ENCODE peak calls at places on chromosomes 12 and 14, in nine cellular contexts. S, P, L, H, D, V, Z, T and F are unnamed samples.

GRCh38 chr14:63432228-63432627 is 110.9 kb downstream of the PPP2R5E start:
- DNase-seq in V (no peak), S (no peak), D (no peak), L (no peak), P (no peak), T (no peak), H (no peak), Z (no peak), F (no peak)

GRCh38 chr12:14156606-14157005 is 175.2 kb upstream of the GRIN2B start:
- DNase-seq in Z (no peak), T (no peak), D (no peak), H (no peak), V (no peak), P (no peak), L (no peak), S (no peak), F (no peak)

GRCh38 chr12:2383276-2384028 is 330.7 kb downstream of the CACNA1C start:
- DNase-seq in Z (peak; percentile 55), D (no peak), S (peak; percentile 62), V (no peak), T (peak; percentile 20), H (no peak), P (no peak), L (no peak), F (no peak)

GRCh38 chr12:5511644-5512584 is 80.0 kb downstream of the NTF3 start:
- DNase-seq in S (peak; percentile 72), P (peak; percentile 58), T (peak; percentile 62), D (no peak), H (no peak), V (no peak), L (no peak), Z (no peak), F (no peak)

GRCh38 chr12:108884116-108885012 is 4.5 kb downstream of the DAO start:
- DNase-seq in T (peak; percentile 44), S (peak; percentile 72), D (no peak), P (peak; percentile 36), V (peak; percentile 64), L (no peak), Z (peak; percentile 62), H (peak; percentile 11), F (peak; percentile 40)

GRCh38 chr14:70908918-70909641 is 1.8 kb downstream of the PCNX1 start:
- DNase-seq in V (no peak), H (no peak), Z (peak; percentile 2), D (no peak), S (no peak), L (no peak), P (no peak), T (no peak), F (no peak)

GRCh38 chr14:27077181-27077738 is 479.4 kb upstream of the NOVA1 start:
- DNase-seq in T (no peak), Z (no peak), D (no peak), V (no peak), L (no peak), S (no peak), P (no peak), H (no peak), F (no peak)

GRCh38 chr12:3562484-3562883 is 71.5 kb downstream of the PRMT8 start:
- DNase-seq in L (no peak), S (no peak), P (no peak), Z (no peak), T (no peak), D (no peak), H (no peak), V (no peak), F (no peak)

GRCh38 chr12:103838254-103838914 is 2.6 kb downstream of the NT5DC3 start:
- DNase-seq in P (no peak), L (no peak), S (no peak), V (no peak), D (no peak), T (no peak), H (no peak), Z (no peak), F (no peak)

GRCh38 chr12:57535764-57536596 is 11.0 kb downstream of the DCTN2 start:
- DNase-seq in S (no peak), H (no peak), T (no peak), D (no peak), P (no peak), L (no peak), Z (no peak), V (no peak), F (no peak)

GRCh38 chr14:60632777-60633176 is 16.5 kb downstream of the SIX1 start:
- DNase-seq in D (no peak), V (no peak), L (no peak), S (no peak), P (no peak), T (no peak), Z (no peak), H (no peak), F (no peak)

GRCh38 chr14:23561873-23562821 is 5.4 kb downstream of the AP1G2 start:
- DNase-seq in S (no peak), T (no peak), L (no peak), V (no peak), D (no peak), H (no peak), P (no peak), Z (no peak), F (no peak)

GRCh38 chr14:56002876-56003625 is 115.2 kb upstream of the PELI2 start:
- DNase-seq in L (no peak), H (no peak), S (no peak), V (peak; percentile 9), T (peak; percentile 29), P (no peak), D (no peak), Z (no peak), F (peak; percentile 3)

GRCh38 chr14:96627811-96628775 is 125.9 kb downstream of the PAPOLA start:
- DNase-seq in Z (no peak), P (no peak), T (no peak), S (peak; percentile 31), V (no peak), L (no peak), H (no peak), D (no peak), F (no peak)

GRCh38 chr12:101924647-101925046 is 47.3 kb downstream of the DRAM1 start:
- DNase-seq in S (no peak), Z (no peak), H (no peak), D (no peak), L (peak; percentile 43), T (no peak), V (no peak), P (no peak), F (no peak)

GRCh38 chr12:52522346-52523011 is 2.3 kb upstream of the KRT5 start:
- DNase-seq in D (no peak), T (no peak), V (no peak), S (peak; percentile 54), H (no peak), Z (no peak), L (no peak), P (no peak), F (no peak)

GRCh38 chr12:79983492-79983891 is 48.6 kb upstream of the PPP1R12A start:
- DNase-seq in V (no peak), D (no peak), H (no peak), T (no peak), L (peak; percentile 77), S (no peak), P (no peak), Z (peak; percentile 4), F (no peak)

GRCh38 chr12:110335481-110336045 is 54.5 kb downstream of the ATP2A2 start:
- DNase-seq in D (no peak), V (no peak), Z (no peak), L (no peak), T (no peak), S (peak; percentile 27), H (no peak), P (no peak), F (no peak)

GRCh38 chr14:90533591-90534021 is 136.8 kb downstream of the CALM1 start:
- DNase-seq in L (no peak), Z (no peak), S (no peak), D (no peak), T (no peak), V (no peak), H (no peak), P (no peak), F (no peak)

GRCh38 chr14:22822017-22822618 is 6.9 kb upstream of the SLC7A7 start:
- DNase-seq in V (no peak), P (peak; percentile 35), D (no peak), T (peak; percentile 47), Z (no peak), L (no peak), S (no peak), H (no peak), F (no peak)

GRCh38 chr14:90582166-90582565 is 185.3 kb downstream of the CALM1 start:
- DNase-seq in L (no peak), S (no peak), V (no peak), P (no peak), D (no peak), T (no peak), Z (no peak), H (no peak), F (no peak)

GRCh38 chr14:103626150-103626850 is 2.7 kb upstream of the KLC1 start:
- DNase-seq in S (no peak), P (no peak), T (no peak), L (no peak), V (no peak), Z (no peak), D (no peak), H (no peak), F (no peak)

GRCh38 chr14:32430326-32430725 is 101.2 kb downstream of the AKAP6 start:
- DNase-seq in T (no peak), V (no peak), P (no peak), D (no peak), S (no peak), Z (no peak), L (peak; percentile 48), H (no peak), F (no peak)

GRCh38 chr12:40946612-40947194 is 241.4 kb upstream of the PDZRN4 start:
- DNase-seq in Z (peak; percentile 62), H (no peak), D (no peak), S (no peak), V (no peak), P (no peak), L (peak; percentile 51), T (peak; percentile 20), F (no peak)

GRCh38 chr14:92382677-92383076 is 59.7 kb downstream of the SLC24A4 start:
- DNase-seq in Z (peak; percentile 21), S (no peak), V (no peak), D (no peak), T (peak; percentile 21), P (no peak), L (no peak), H (no peak), F (no peak)